ENCODE peak calls at places on chromosomes 11 and 22, in eight cellular contexts. U is PC-9; X is pancreas; F is thyroid gland; Z is breast epithelium; H is Panc1; J is CD8-positive, alpha-beta memory T cell; G is ovary. Q is an unnamed sample.

GRCh38 chr11:10784229-10785145 is 24.2 kb downstream of the EIF4G2 start:
- DNase-seq in G (no peak), Z (no peak), F (peak; percentile 77), J (no peak), H (no peak), X (no peak), U (no peak), Q (no peak)

GRCh38 chr11:77053217-77054013 is 13.4 kb upstream of the CAPN5 start:
- DNase-seq in H (no peak), Z (no peak), F (no peak), U (no peak), J (no peak), X (no peak), G (no peak), Q (no peak)

GRCh38 chr22:31400023-31400397 is 606 bp downstream of the DRG1 start:
- DNase-seq in X (no peak), G (no peak), H (no peak), F (no peak), Z (no peak), U (no peak), J (no peak), Q (no peak)

GRCh38 chr11:38297670-38298069 is 1699.6 kb upstream of the RAG2 start:
- DNase-seq in H (no peak), J (no peak), U (no peak), F (no peak), Z (no peak), G (no peak), X (no peak), Q (no peak)

GRCh38 chr11:102837151-102837550 is 6.3 kb downstream of the MMP3 start:
- DNase-seq in G (no peak), F (no peak), Z (no peak), X (no peak), H (no peak), J (no peak), U (no peak), Q (no peak)

GRCh38 chr22:28075260-28075981 is 156.4 kb upstream of the PITPNB start:
- DNase-seq in U (peak; percentile 0), J (no peak), H (no peak), X (peak; percentile 55), Z (no peak), F (peak; percentile 9), G (no peak), Q (peak; percentile 73)

GRCh38 chr11:103582351-103582909 is 454.0 kb upstream of the DDI1 start:
- DNase-seq in X (no peak), J (no peak), U (no peak), F (no peak), G (no peak), H (no peak), Z (no peak), Q (no peak)

GRCh38 chr22:41682033-41682807 is 6.4 kb downstream of the SNU13 start:
- DNase-seq in H (no peak), U (peak; percentile 85), F (peak; percentile 80), J (peak; percentile 76), Z (peak; percentile 88), X (peak; percentile 88), G (peak; percentile 89), Q (peak; percentile 84)

GRCh38 chr11:87043894-87044293 is 6.2 kb downstream of the TMEM135 start:
- DNase-seq in X (no peak), U (no peak), G (no peak), J (no peak), Z (no peak), H (no peak), F (no peak), Q (no peak)

GRCh38 chr11:34134765-34135164 is 29.3 kb downstream of the NAT10 start:
- DNase-seq in H (no peak), F (no peak), U (no peak), X (no peak), G (no peak), Z (no peak), J (no peak), Q (no peak)

GRCh38 chr11:93348931-93349330 is 18.4 kb downstream of the DEUP1 start:
- DNase-seq in U (no peak), X (no peak), Z (no peak), G (no peak), J (no peak), H (no peak), F (no peak), Q (no peak)

GRCh38 chr11:54558919-54559318 is 44.9 kb downstream of the OR4C46 start:
- DNase-seq in J (no peak), U (no peak), X (no peak), G (no peak), Z (no peak), H (no peak), F (no peak), Q (no peak)

GRCh38 chr22:32722441-32722840 is 79.1 kb upstream of the TIMP3 start:
- DNase-seq in G (no peak), F (no peak), J (no peak), X (no peak), H (no peak), Z (no peak), U (no peak), Q (no peak)

GRCh38 chr22:32720924-32721323 is 80.6 kb upstream of the TIMP3 start:
- DNase-seq in F (no peak), X (no peak), J (no peak), Z (no peak), H (no peak), U (no peak), G (no peak), Q (no peak)

GRCh38 chr22:32725369-32725988 is 76.0 kb upstream of the TIMP3 start:
- DNase-seq in G (no peak), J (no peak), X (no peak), F (no peak), Z (no peak), H (no peak), U (no peak), Q (no peak)

GRCh38 chr22:32721328-32722180 is 80.0 kb upstream of the TIMP3 start:
- DNase-seq in F (no peak), Z (no peak), J (no peak), G (no peak), H (no peak), U (no peak), X (no peak), Q (no peak)

DNA sequence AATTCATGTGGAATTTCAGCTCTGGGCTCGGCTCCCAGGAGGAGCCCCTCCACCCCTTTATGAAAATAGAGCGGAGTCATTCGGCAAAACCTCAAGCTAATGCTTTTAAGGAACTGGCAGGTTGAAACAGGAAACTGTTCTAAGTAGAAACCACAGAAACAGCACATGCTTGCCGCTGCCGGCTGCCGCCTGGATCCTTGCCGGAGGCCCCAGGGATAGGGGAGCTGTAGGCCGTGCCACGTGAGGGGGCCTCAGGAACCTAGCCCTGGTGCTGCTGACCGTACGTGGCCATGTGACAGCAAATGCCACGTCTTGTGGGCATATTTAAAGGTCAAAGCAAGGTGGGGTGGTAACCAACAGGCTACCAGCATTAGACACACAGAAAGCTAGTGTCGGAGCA is 77.9 kb upstream of the TIMP3 start:
- DNase-seq in J (no peak), H (no peak), G (no peak), X (no peak), U (peak; percentile 60), F (peak; percentile 17), Z (no peak), Q (peak; percentile 76)
- H3K27ac ChIP-seq in J (no peak overlapping the region), H (no peak overlapping the region), G (no peak overlapping the region), X (no peak overlapping the region), U (no peak overlapping the region), F (peak overlapping the region; percentile 36), Z (peak overlapping the region; percentile 64), Q (peak overlapping the region; percentile 0)

GRCh38 chr22:43001271-43002197 is 13.4 kb downstream of the PACSIN2 start:
- DNase-seq in J (no peak), X (no peak), U (no peak), Z (no peak), G (no peak), F (peak; percentile 49), H (no peak), Q (no peak)
- H3K27ac ChIP-seq in J (no peak overlapping the region), X (peak overlapping the region; percentile 56), U (peak overlapping the region; percentile 98), Z (peak overlapping the region; percentile 52), G (no peak overlapping the region), F (peak overlapping the region; percentile 72), H (no peak overlapping the region), Q (peak overlapping the region; percentile 48)

DNA sequence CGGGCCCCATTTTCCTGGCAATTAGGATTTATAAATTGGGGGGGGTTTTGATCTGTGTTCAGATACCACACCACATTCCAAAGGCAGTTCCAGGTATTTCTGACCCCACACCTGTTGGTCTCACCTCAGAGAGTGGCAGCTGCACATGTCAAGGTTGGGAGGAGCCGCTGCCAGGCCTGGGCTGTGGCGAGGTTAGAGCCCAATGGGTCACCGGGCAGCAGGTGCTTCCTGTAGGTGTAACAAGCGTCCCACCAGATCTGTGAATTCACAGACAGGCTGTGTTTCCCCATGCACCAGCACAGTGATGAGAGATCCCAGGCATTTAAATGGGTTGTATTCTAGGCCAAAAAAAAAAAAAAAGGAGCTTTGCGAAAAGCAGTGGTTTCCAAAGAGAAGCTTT is 58.6 kb downstream of the CABIN1 start:
- DNase-seq in G (no peak), J (no peak), F (no peak), H (no peak), Z (no peak), U (no peak), X (no peak), Q (no peak)
- H3K27ac ChIP-seq in G (no peak overlapping the region), J (no peak overlapping the region), F (peak overlapping the region; percentile 44), H (no peak overlapping the region), Z (no peak overlapping the region), U (no peak overlapping the region), X (no peak overlapping the region), Q (no peak overlapping the region)

GRCh38 chr11:120244966-120245365 is 5.0 kb downstream of the POU2F3 start:
- DNase-seq in U (no peak), G (no peak), J (no peak), X (no peak), H (no peak), Z (no peak), F (no peak), Q (no peak)

GRCh38 chr11:120245434-120245833 is 5.5 kb downstream of the POU2F3 start:
- DNase-seq in G (no peak), J (no peak), H (no peak), Z (no peak), F (no peak), X (no peak), U (no peak), Q (no peak)

GRCh38 chr11:120244476-120244875 is 4.5 kb downstream of the POU2F3 start:
- DNase-seq in H (no peak), F (no peak), G (no peak), U (no peak), X (no peak), J (no peak), Z (no peak), Q (no peak)

GRCh38 chr11:120248551-120249278 is 8.8 kb downstream of the POU2F3 start:
- DNase-seq in U (no peak), J (no peak), G (no peak), F (no peak), Z (no peak), X (no peak), H (no peak), Q (no peak)

DNA sequence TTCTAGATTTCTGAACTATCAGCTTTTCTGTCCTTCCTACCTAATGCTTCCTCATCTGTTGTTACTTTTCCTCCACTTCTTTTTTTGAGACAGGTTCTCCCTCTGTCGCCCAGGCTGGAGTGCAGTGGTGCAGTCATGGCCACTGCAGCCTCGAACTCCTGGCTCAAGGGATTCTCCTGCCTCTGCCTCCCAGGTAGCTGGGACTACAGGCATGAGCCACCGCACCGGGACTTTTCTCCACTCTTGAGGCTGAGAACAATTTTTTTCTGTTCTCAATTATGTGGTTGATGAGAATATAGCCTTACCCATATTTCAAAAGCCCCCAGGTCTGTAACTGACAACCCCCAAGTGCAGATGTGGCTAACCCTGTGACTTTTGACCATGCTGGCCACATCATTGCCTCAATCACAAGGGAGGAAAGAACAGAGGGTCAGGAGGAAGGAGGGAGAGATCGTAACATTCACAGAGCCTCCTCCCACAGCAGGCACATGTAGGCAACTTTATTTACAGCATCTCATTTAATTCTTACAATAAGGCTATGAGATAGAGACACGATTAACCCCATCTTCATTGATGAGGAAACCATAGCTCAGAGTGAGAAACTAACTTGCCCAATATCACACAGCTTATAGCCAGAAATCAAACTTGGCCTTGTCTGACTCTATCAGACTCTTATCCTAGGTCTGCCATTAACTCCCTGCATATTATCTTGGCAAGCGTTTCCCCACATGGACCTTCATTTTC is 9.5 kb downstream of the POU2F3 start:
- DNase-seq in J (no peak), H (no peak), X (no peak), F (no peak), G (no peak), Z (no peak), U (no peak), Q (no peak)
- H3K27ac ChIP-seq in J (no peak overlapping the region), H (no peak overlapping the region), X (no peak overlapping the region), F (no peak overlapping the region), G (no peak overlapping the region), Z (peak overlapping the region; percentile 23), U (no peak overlapping the region), Q (no peak overlapping the region)

Q was measured in psoas muscle.